ENCODE peak calls at places on chromosomes 5 and 9, in five cellular contexts. One of them, this sample, is unnamed.

GRCh38 chr5:169610606-169611005 is 26.5 kb upstream of the DOCK2 start:
- DNase-seq in immature natural killer cell: no peak
- DNase-seq in fibroblast of pulmonary artery: peak; percentile 18
- DNase-seq in mesenchymal stem cell: no peak
- DNase-seq in mucosa of descending colon: no peak
- DNase-seq in this sample: peak; percentile 39

GRCh38 chr9:131668439-131669233 is 71.2 kb downstream of the RAPGEF1 start:
- DNase-seq in immature natural killer cell: peak; percentile 75
- DNase-seq in fibroblast of pulmonary artery: peak; percentile 43
- DNase-seq in mesenchymal stem cell: peak; percentile 88
- DNase-seq in mucosa of descending colon: peak; percentile 69
- DNase-seq in this sample: peak; percentile 84

GRCh38 chr5:82406200-82406773 is 128.1 kb upstream of the RPS23 start:
- DNase-seq in immature natural killer cell: no peak
- DNase-seq in fibroblast of pulmonary artery: peak; percentile 95
- DNase-seq in mesenchymal stem cell: peak; percentile 95
- DNase-seq in mucosa of descending colon: no peak
- DNase-seq in this sample: peak; percentile 68

GRCh38 chr5:73751254-73751914 is 125.4 kb downstream of the ARHGEF28 start:
- DNase-seq in immature natural killer cell: peak; percentile 0
- DNase-seq in fibroblast of pulmonary artery: no peak
- DNase-seq in mesenchymal stem cell: no peak
- DNase-seq in mucosa of descending colon: no peak
- DNase-seq in this sample: no peak

GRCh38 chr9:19102631-19103345 is at the start of gene HAUS6:
- DNase-seq in immature natural killer cell: peak; percentile 92
- DNase-seq in fibroblast of pulmonary artery: peak; percentile 98
- DNase-seq in mesenchymal stem cell: peak; percentile 96
- DNase-seq in mucosa of descending colon: peak; percentile 98
- DNase-seq in this sample: peak; percentile 96

GRCh38 chr9:77457916-77458592 is 190.1 kb downstream of the GNA14 start:
- DNase-seq in immature natural killer cell: peak; percentile 41
- DNase-seq in fibroblast of pulmonary artery: peak; percentile 74
- DNase-seq in mesenchymal stem cell: peak; percentile 75
- DNase-seq in mucosa of descending colon: no peak
- DNase-seq in this sample: peak; percentile 60

GRCh38 chr5:72525816-72526215 is 18.6 kb upstream of the ZNF366 start:
- DNase-seq in immature natural killer cell: no peak
- DNase-seq in fibroblast of pulmonary artery: peak; percentile 94
- DNase-seq in mesenchymal stem cell: peak; percentile 97
- DNase-seq in mucosa of descending colon: no peak
- DNase-seq in this sample: peak; percentile 77

GRCh38 chr9:2768330-2768729 is 51.0 kb downstream of the KCNV2 start:
- DNase-seq in immature natural killer cell: no peak
- DNase-seq in fibroblast of pulmonary artery: no peak
- DNase-seq in mesenchymal stem cell: no peak
- DNase-seq in mucosa of descending colon: no peak
- DNase-seq in this sample: no peak

GRCh38 chr5:135018457-135018856 is 15.6 kb downstream of the PITX1 start:
- DNase-seq in immature natural killer cell: no peak
- DNase-seq in fibroblast of pulmonary artery: no peak
- DNase-seq in mesenchymal stem cell: no peak
- DNase-seq in mucosa of descending colon: no peak
- DNase-seq in this sample: no peak

GRCh38 chr5:173689713-173690360 is 73.4 kb upstream of the BOD1 start:
- DNase-seq in immature natural killer cell: no peak
- DNase-seq in fibroblast of pulmonary artery: no peak
- DNase-seq in mesenchymal stem cell: no peak
- DNase-seq in mucosa of descending colon: no peak
- DNase-seq in this sample: no peak

GRCh38 chr9:92948032-92948534 is 760 bp downstream of the FGD3 start:
- DNase-seq in immature natural killer cell: no peak
- DNase-seq in fibroblast of pulmonary artery: no peak
- DNase-seq in mesenchymal stem cell: no peak
- DNase-seq in mucosa of descending colon: no peak
- DNase-seq in this sample: no peak

GRCh38 chr5:10691826-10692785 is 68.9 kb downstream of the DAP start:
- DNase-seq in immature natural killer cell: no peak
- DNase-seq in fibroblast of pulmonary artery: peak; percentile 47
- DNase-seq in mesenchymal stem cell: peak; percentile 44
- DNase-seq in mucosa of descending colon: no peak
- DNase-seq in this sample: peak; percentile 66

This sample was measured in IMR-90.